ENCODE peak calls at places on chromosome 5, in eight cellular contexts. Y is thyroid gland, Z is lower lobe of right lung, C is fibroblast of lung, X is HCT116, B is tibial nerve, E is psoas muscle, F is endothelial cell of umbilical vein. A is an unnamed sample. For H3K9me3, the result is how much of the 10 kb centered on the place peaks cover.

GRCh38 chr5:63555874-63556273 is 406.4 kb downstream of the HTR1A start:
- DNase-seq in B (no peak), Y (no peak), X (no peak), C (no peak), E (no peak), Z (no peak), F (no peak), A (no peak)

GRCh38 chr5:74109344-74109743 is 483.3 kb downstream of the ARHGEF28 start:
- DNase-seq in Z (no peak), X (no peak), E (no peak), C (no peak), Y (no peak), B (no peak), F (no peak), A (no peak)

GRCh38 chr5:177382423-177383029 is 1.7 kb upstream of the SLC34A1 start:
- DNase-seq in F (peak), B (no peak), X (no peak), Y (no peak), C (peak), E (no peak), Z (no peak), A (peak)

GRCh38 chr5:147835386-147835798 is 3.9 kb upstream of the SPINK1 start:
- DNase-seq in F (no peak), X (no peak), Z (no peak), Y (no peak), B (no peak), C (peak), E (no peak), A (no peak)

GRCh38 chr5:67248703-67249589 is 52.3 kb upstream of the CD180 start:
- DNase-seq in B (no peak), X (no peak), F (peak), C (peak), Z (no peak), E (no peak), Y (peak), A (no peak)

GRCh38 chr5:90017236-90017635 is 392.3 kb downstream of the CETN3 start:
- DNase-seq in F (no peak), X (no peak), C (no peak), E (no peak), B (no peak), Z (no peak), Y (no peak), A (no peak)

GRCh38 chr5:103272377-103272776 is 13.8 kb downstream of the MACIR start:
- DNase-seq in F (no peak), X (no peak), Y (no peak), B (no peak), E (no peak), C (no peak), Z (no peak), A (no peak)

GRCh38 chr5:100904259-100904822 is 1.3 kb upstream of the ST8SIA4 start:
- DNase-seq in C (no peak), E (no peak), X (no peak), Z (peak), F (no peak), Y (no peak), B (no peak), A (no peak)

GRCh38 chr5:59296317-59297264 is 596.9 kb downstream of the PDE4D start:
- DNase-seq in E (no peak), C (peak), Y (no peak), X (no peak), Z (no peak), B (no peak), F (peak), A (no peak)

GRCh38 chr5:108046955-108047670 is 334.8 kb downstream of the FBXL17 start:
- DNase-seq in B (no peak), E (peak), Z (no peak), C (no peak), Y (no peak), F (no peak), X (no peak), A (peak)

GRCh38 chr5:82861705-82862104 is 215.5 kb downstream of the TMEM167A start:
- DNase-seq in Y (no peak), E (no peak), C (peak), B (no peak), Z (no peak), X (no peak), F (no peak), A (no peak)

GRCh38 chr5:99032234-99033013 is 103.6 kb upstream of the CHD1 start:
- DNase-seq in X (peak), B (peak), E (no peak), Z (no peak), Y (peak), C (peak), F (peak), A (peak)

GRCh38 chr5:93192107-93192506 is 388.9 kb downstream of the NR2F1-AS1 start:
- DNase-seq in X (peak), C (peak), Z (no peak), E (no peak), B (no peak), F (peak), Y (no peak), A (no peak)

GRCh38 chr5:168934186-168934585 is 355.0 kb upstream of the PANK3 start:
- DNase-seq in Y (no peak), F (no peak), B (no peak), X (no peak), Z (no peak), C (no peak), E (no peak), A (no peak)

GRCh38 chr5:65213921-65214525 is 267.7 kb downstream of the ADAMTS6 start:
- DNase-seq in B (no peak), X (peak), C (peak), E (no peak), Z (no peak), F (peak), Y (peak), A (peak)

GRCh38 chr5:138216799-138217198 is 3.7 kb upstream of the CDC23 start:
- DNase-seq in Z (no peak), X (no peak), E (no peak), C (no peak), Y (no peak), F (no peak), B (no peak), A (no peak)

GRCh38 chr5:120082316-120083068 is 381.6 kb upstream of the PRR16 start:
- DNase-seq in C (no peak), X (no peak), B (no peak), Z (no peak), Y (no peak), F (no peak), E (no peak), A (no peak)

GRCh38 chr5:1505506-1506241 is 18.1 kb downstream of the LPCAT1 start:
- DNase-seq in F (no peak), X (no peak), Z (peak), B (no peak), Y (no peak), C (no peak), E (peak), A (no peak)

GRCh38 chr5:102700126-102700851 is 54.8 kb upstream of the PAM start:
- DNase-seq in E (no peak), B (no peak), Y (no peak), F (no peak), X (no peak), Z (no peak), C (no peak), A (no peak)

GRCh38 chr5:37370550-37370863 is 399 bp downstream of the NUP155 start:
- DNase-seq in E (no peak), F (no peak), Z (no peak), C (no peak), B (no peak), Y (no peak), X (no peak), A (no peak)

GRCh38 chr5:37375091-37375490 is 4.0 kb upstream of the WDR70 start:
- DNase-seq in E (no peak), Y (no peak), C (no peak), X (no peak), B (no peak), F (no peak), Z (no peak), A (no peak)

DNA sequence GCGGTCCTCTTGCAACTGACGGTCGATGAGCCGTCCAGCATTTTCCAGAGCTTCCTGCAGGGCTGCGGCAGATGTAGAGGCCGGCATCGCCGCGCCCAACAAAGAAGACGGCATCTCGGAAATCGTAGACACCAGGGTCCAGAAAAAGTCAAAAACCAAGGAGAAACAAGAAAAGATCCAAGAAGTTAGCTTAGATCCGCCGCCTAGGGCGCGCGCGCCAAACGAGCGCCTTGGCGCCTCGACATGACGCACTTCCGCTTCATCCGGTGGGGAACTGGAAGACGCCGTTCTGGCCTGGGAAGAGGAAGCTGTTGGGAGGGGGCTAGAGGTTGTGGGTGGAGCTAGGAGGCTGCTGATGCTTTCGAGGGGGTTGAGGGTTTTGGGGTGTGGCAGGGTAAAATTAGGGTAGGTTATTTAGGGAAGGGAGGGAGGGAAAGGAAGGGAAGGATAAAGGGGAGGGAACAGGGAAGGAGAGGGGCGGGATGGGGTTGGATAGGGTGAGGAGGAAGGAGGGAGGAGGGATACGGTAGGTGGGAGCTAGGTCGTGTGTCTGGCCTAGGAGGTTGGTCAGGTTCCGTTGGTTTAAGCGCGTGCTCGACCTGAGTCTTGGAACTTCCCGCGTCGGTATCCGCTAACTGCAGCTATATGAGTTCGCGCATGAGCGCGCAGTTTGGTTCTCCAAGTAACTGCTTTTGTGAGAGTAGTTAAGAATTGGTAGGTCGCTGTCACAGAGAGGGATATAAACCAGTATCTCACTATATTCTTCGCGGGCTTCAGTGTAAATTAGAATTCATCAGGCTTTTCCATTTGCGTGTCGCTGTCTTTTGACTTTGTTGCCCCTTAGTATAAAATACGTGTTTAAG is at the start of gene NUP155:
- DNase-seq in C (peak), Y (peak), Z (peak), F (peak), E (peak), B (peak), X (peak), A (peak)
- TF ChIP-seq CTCF in C (no peak), Y (peak), Z (no peak), F (no peak), E (no peak), B (no peak), X (no peak), A (no peak)

DNA sequence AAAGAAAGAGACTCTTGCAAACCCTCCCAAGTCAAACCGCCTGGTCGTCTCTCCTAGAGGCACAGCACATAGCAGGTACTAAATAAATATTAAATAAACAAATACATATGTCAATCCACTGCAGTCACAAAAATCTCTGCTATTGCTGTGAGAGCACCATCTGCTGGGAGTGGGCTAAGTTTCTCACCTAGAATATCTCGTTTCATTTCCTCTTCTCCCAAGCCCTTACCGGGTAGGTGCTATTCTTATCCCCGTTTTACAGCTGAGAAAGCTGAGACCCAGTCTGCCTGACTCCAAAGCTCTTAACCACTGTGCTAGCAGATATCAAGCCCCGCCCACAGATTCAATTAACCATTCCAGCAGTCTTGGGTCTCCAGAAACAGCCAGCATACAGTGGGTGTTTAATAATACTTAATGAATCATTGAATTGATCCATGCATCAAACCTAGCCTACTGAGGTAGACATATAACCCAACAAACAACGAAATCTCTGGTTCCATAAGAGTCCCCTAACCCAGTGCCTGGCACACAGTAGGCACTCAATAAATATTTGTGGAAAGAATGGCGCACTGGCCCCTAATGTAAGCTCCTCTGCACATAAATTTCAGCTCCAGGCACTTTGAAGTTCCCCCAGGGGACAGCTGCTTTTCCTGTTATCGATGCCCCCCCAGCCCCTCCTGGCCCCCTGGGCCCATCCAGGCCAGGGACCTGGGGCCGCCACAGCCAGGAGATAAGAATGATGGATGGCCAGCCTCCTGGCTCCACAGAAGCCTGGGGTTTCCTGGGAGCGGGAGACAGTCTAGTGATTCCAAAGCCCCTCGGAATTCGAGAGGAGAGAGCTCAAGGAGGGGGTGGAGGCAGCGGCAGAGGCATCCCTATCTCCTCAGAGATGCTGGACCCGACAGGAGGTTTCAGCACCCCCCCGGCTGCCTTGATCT is 98.1 kb upstream of the HAND1 start:
- DNase-seq in Y (no peak), C (no peak), Z (no peak), B (no peak), X (no peak), F (no peak), E (no peak), A (peak)
- H3K4me3 ChIP-seq in Y (no peak), C (no peak), Z (no peak), B (no peak), X (no peak), F (no peak), E (no peak), A (no peak)

DNA sequence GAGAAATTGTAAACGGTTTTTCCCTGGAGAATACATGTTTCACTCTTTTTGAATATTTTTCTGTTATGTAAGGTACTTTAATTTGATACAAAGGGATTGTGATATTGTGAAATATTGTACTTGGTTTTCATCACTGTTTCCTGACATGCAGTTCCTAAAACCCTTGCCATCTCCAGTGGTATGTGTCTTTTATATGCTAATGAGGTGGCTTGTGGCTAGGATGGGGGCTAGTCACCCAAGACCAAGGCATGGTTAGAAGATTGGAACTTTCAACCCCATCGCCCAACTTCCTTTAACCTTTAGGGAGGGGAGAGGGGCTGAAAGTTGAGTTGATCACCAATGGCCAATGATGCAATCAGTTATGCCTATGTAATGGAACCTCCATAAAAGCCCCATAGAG is 160.6 kb downstream of the TAF11L14 start:
- DNase-seq in F (no peak), E (no peak), B (no peak), X (no peak), C (no peak), Y (no peak), Z (no peak), A (no peak)
- H3K9me3 ChIP-seq in F (under half), E (under half), B (under half), X (under half), C (under half), Y (under half), Z (under half), A (under half)

GRCh38 chr5:84274585-84275468 is 109.9 kb downstream of the EDIL3 start:
- DNase-seq in B (no peak), Y (peak), X (peak), F (peak), E (no peak), Z (no peak), C (peak), A (no peak)
- TF ChIP-seq CTCF in B (peak), Y (peak), X (peak), F (peak), E (peak), Z (peak), C (peak), A (peak)

DNA sequence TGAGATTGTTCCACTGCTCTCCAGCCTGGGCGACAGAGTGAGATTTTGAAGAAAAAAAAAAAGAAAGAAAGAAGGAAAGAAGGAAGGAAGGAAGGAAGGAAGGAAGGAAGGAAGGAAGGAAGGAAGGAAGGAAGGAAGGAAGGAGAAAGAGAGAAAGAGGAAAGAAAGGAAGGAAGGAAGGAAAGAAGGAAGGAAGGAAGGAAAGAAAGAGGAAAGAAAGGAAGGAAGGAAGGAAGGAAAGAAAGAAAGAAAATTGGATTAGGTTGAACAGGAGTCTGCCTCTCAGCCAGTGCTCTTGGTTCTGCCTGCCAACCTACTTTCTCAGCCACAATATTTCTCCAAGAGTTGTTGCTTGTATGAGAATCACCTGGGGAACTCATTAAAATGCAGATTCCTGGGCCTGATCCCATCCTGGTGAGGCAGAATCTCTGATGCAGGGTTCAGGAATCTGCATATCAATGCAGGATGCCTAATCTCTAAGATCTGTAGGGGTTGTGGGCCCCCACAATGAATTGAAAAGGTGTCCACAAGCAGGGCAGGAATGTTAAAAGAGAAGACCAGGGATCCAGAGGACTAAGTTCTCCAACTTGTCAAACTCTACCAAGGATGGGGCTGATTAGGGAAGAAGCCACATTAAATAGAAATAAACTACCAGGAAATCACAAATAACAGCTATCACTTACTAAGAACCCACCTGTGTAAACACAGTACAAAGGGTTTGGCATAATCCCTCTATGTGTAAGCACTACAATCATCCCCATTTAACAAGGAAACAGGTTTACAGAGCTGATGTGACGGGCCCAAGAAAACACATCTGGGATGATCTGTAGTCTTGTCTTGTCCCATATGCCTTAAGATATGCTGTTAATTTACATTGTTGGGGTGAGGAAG is 23.4 kb upstream of the GALNT10 start:
- DNase-seq in B (no peak), X (no peak), Z (no peak), F (no peak), E (no peak), Y (no peak), C (no peak), A (no peak)
- H3K4me3 ChIP-seq in B (no peak), X (no peak), Z (no peak), F (no peak), E (no peak), Y (no peak), C (no peak), A (no peak)